ENCODE peak calls at places on chromosomes 5 and 9, in nine cellular contexts. One of them, this sample, is unnamed.
A peak's percentile ranks its signal among the peaks of the same experiment; 100 is the strongest.

GRCh38 chr9:100718717-100719116 is 140.8 kb downstream of the CAVIN4 start:
- DNase-seq in Panc1: no peak
- DNase-seq in HepG2: no peak
- DNase-seq in activated T-helper 2 cell treated with anti-CD3 and anti-CD28 coated beads, Interferon-gamma antibody, Interleukin-2, Interleukin-4, amounts not matched to agents 10 μg/mL and 5 μg/mL and 100 μg/mL, durations not matched to agents 14 hours and 24 hours and 36 hours: no peak
- DNase-seq in globus pallidus: no peak
- DNase-seq in stimulated activated effector memory CD8-positive, alpha-beta T cell treated with anti-CD3 and anti-CD28 coated beads, Interleukin-12 subunit alpha, Interleukin-12 subunit beta, amount 100 ng/mL, for 72 hours: no peak
- DNase-seq in HuH-7: no peak
- DNase-seq in activated naive CD8-positive, alpha-beta T cell treated with anti-CD3 and anti-CD28 coated beads for 36 hours: no peak
- DNase-seq in Right ventricle myocardium inferior: no peak
- DNase-seq in this sample: no peak

GRCh38 chr9:61674465-61674864 is 484.6 kb downstream of the SPATA31A7 start:
- DNase-seq in Right ventricle myocardium inferior: peak; percentile 31
- DNase-seq in HepG2: no peak
- DNase-seq in stimulated activated effector memory CD8-positive, alpha-beta T cell treated with anti-CD3 and anti-CD28 coated beads, Interleukin-12 subunit alpha, Interleukin-12 subunit beta, amount 100 ng/mL, for 72 hours: no peak
- DNase-seq in activated T-helper 2 cell treated with anti-CD3 and anti-CD28 coated beads, Interferon-gamma antibody, Interleukin-2, Interleukin-4, amounts not matched to agents 10 μg/mL and 5 μg/mL and 100 μg/mL, durations not matched to agents 14 hours and 24 hours and 36 hours: no peak
- DNase-seq in activated naive CD8-positive, alpha-beta T cell treated with anti-CD3 and anti-CD28 coated beads for 36 hours: no peak
- DNase-seq in globus pallidus: no peak
- DNase-seq in Panc1: no peak
- DNase-seq in HuH-7: no peak
- DNase-seq in this sample: no peak

GRCh38 chr5:3709724-3710348 is 114.2 kb downstream of the IRX1 start:
- DNase-seq in activated T-helper 2 cell treated with anti-CD3 and anti-CD28 coated beads, Interferon-gamma antibody, Interleukin-2, Interleukin-4, amounts not matched to agents 10 μg/mL and 5 μg/mL and 100 μg/mL, durations not matched to agents 14 hours and 24 hours and 36 hours: no peak
- DNase-seq in globus pallidus: no peak
- DNase-seq in HepG2: no peak
- DNase-seq in HuH-7: no peak
- DNase-seq in Panc1: no peak
- DNase-seq in activated naive CD8-positive, alpha-beta T cell treated with anti-CD3 and anti-CD28 coated beads for 36 hours: no peak
- DNase-seq in stimulated activated effector memory CD8-positive, alpha-beta T cell treated with anti-CD3 and anti-CD28 coated beads, Interleukin-12 subunit alpha, Interleukin-12 subunit beta, amount 100 ng/mL, for 72 hours: no peak
- DNase-seq in Right ventricle myocardium inferior: no peak
- DNase-seq in this sample: no peak

GRCh38 chr5:36602711-36603321 is 3.6 kb upstream of the SLC1A3 start:
- DNase-seq in HuH-7: peak; percentile 58
- DNase-seq in HepG2: no peak
- DNase-seq in activated naive CD8-positive, alpha-beta T cell treated with anti-CD3 and anti-CD28 coated beads for 36 hours: no peak
- DNase-seq in activated T-helper 2 cell treated with anti-CD3 and anti-CD28 coated beads, Interferon-gamma antibody, Interleukin-2, Interleukin-4, amounts not matched to agents 10 μg/mL and 5 μg/mL and 100 μg/mL, durations not matched to agents 14 hours and 24 hours and 36 hours: no peak
- DNase-seq in Panc1: no peak
- DNase-seq in Right ventricle myocardium inferior: no peak
- DNase-seq in stimulated activated effector memory CD8-positive, alpha-beta T cell treated with anti-CD3 and anti-CD28 coated beads, Interleukin-12 subunit alpha, Interleukin-12 subunit beta, amount 100 ng/mL, for 72 hours: no peak
- DNase-seq in globus pallidus: no peak
- DNase-seq in this sample: no peak

GRCh38 chr9:121350993-121351561 is 19.0 kb downstream of the STOM start:
- DNase-seq in activated T-helper 2 cell treated with anti-CD3 and anti-CD28 coated beads, Interferon-gamma antibody, Interleukin-2, Interleukin-4, amounts not matched to agents 10 μg/mL and 5 μg/mL and 100 μg/mL, durations not matched to agents 14 hours and 24 hours and 36 hours: no peak
- DNase-seq in HuH-7: no peak
- DNase-seq in stimulated activated effector memory CD8-positive, alpha-beta T cell treated with anti-CD3 and anti-CD28 coated beads, Interleukin-12 subunit alpha, Interleukin-12 subunit beta, amount 100 ng/mL, for 72 hours: no peak
- DNase-seq in Right ventricle myocardium inferior: no peak
- DNase-seq in globus pallidus: peak; percentile 64
- DNase-seq in HepG2: no peak
- DNase-seq in activated naive CD8-positive, alpha-beta T cell treated with anti-CD3 and anti-CD28 coated beads for 36 hours: no peak
- DNase-seq in Panc1: no peak
- DNase-seq in this sample: no peak

GRCh38 chr9:121483049-121483448 is 16.6 kb downstream of the GGTA1 start:
- DNase-seq in activated naive CD8-positive, alpha-beta T cell treated with anti-CD3 and anti-CD28 coated beads for 36 hours: no peak
- DNase-seq in activated T-helper 2 cell treated with anti-CD3 and anti-CD28 coated beads, Interferon-gamma antibody, Interleukin-2, Interleukin-4, amounts not matched to agents 10 μg/mL and 5 μg/mL and 100 μg/mL, durations not matched to agents 14 hours and 24 hours and 36 hours: no peak
- DNase-seq in HepG2: peak; percentile 67
- DNase-seq in Right ventricle myocardium inferior: no peak
- DNase-seq in globus pallidus: peak; percentile 24
- DNase-seq in stimulated activated effector memory CD8-positive, alpha-beta T cell treated with anti-CD3 and anti-CD28 coated beads, Interleukin-12 subunit alpha, Interleukin-12 subunit beta, amount 100 ng/mL, for 72 hours: no peak
- DNase-seq in Panc1: no peak
- DNase-seq in HuH-7: no peak
- DNase-seq in this sample: no peak

GRCh38 chr9:133188006-133188842 is 20.8 kb downstream of the OBP2B start:
- DNase-seq in activated naive CD8-positive, alpha-beta T cell treated with anti-CD3 and anti-CD28 coated beads for 36 hours: no peak
- DNase-seq in activated T-helper 2 cell treated with anti-CD3 and anti-CD28 coated beads, Interferon-gamma antibody, Interleukin-2, Interleukin-4, amounts not matched to agents 10 μg/mL and 5 μg/mL and 100 μg/mL, durations not matched to agents 14 hours and 24 hours and 36 hours: no peak
- DNase-seq in Right ventricle myocardium inferior: no peak
- DNase-seq in HepG2: peak; percentile 42
- DNase-seq in globus pallidus: no peak
- DNase-seq in HuH-7: peak; percentile 63
- DNase-seq in stimulated activated effector memory CD8-positive, alpha-beta T cell treated with anti-CD3 and anti-CD28 coated beads, Interleukin-12 subunit alpha, Interleukin-12 subunit beta, amount 100 ng/mL, for 72 hours: no peak
- DNase-seq in Panc1: no peak
- DNase-seq in this sample: no peak

GRCh38 chr5:123708074-123708806 is 196.3 kb downstream of the CSNK1G3 start:
- DNase-seq in Panc1: no peak
- DNase-seq in stimulated activated effector memory CD8-positive, alpha-beta T cell treated with anti-CD3 and anti-CD28 coated beads, Interleukin-12 subunit alpha, Interleukin-12 subunit beta, amount 100 ng/mL, for 72 hours: no peak
- DNase-seq in activated T-helper 2 cell treated with anti-CD3 and anti-CD28 coated beads, Interferon-gamma antibody, Interleukin-2, Interleukin-4, amounts not matched to agents 10 μg/mL and 5 μg/mL and 100 μg/mL, durations not matched to agents 14 hours and 24 hours and 36 hours: no peak
- DNase-seq in HuH-7: no peak
- DNase-seq in HepG2: no peak
- DNase-seq in Right ventricle myocardium inferior: no peak
- DNase-seq in globus pallidus: no peak
- DNase-seq in activated naive CD8-positive, alpha-beta T cell treated with anti-CD3 and anti-CD28 coated beads for 36 hours: no peak
- DNase-seq in this sample: no peak

GRCh38 chr9:92763721-92764380 is 782 bp downstream of the BICD2 start:
- DNase-seq in HuH-7: peak; percentile 33
- DNase-seq in globus pallidus: no peak
- DNase-seq in activated naive CD8-positive, alpha-beta T cell treated with anti-CD3 and anti-CD28 coated beads for 36 hours: peak; percentile 57
- DNase-seq in Panc1: no peak
- DNase-seq in Right ventricle myocardium inferior: peak; percentile 75
- DNase-seq in HepG2: no peak
- DNase-seq in stimulated activated effector memory CD8-positive, alpha-beta T cell treated with anti-CD3 and anti-CD28 coated beads, Interleukin-12 subunit alpha, Interleukin-12 subunit beta, amount 100 ng/mL, for 72 hours: no peak
- DNase-seq in activated T-helper 2 cell treated with anti-CD3 and anti-CD28 coated beads, Interferon-gamma antibody, Interleukin-2, Interleukin-4, amounts not matched to agents 10 μg/mL and 5 μg/mL and 100 μg/mL, durations not matched to agents 14 hours and 24 hours and 36 hours: peak; percentile 22
- DNase-seq in this sample: no peak

GRCh38 chr5:415928-416635 is 26.9 kb upstream of the EXOC3 start:
- DNase-seq in HuH-7: no peak
- DNase-seq in globus pallidus: no peak
- DNase-seq in activated T-helper 2 cell treated with anti-CD3 and anti-CD28 coated beads, Interferon-gamma antibody, Interleukin-2, Interleukin-4, amounts not matched to agents 10 μg/mL and 5 μg/mL and 100 μg/mL, durations not matched to agents 14 hours and 24 hours and 36 hours: no peak
- DNase-seq in Panc1: no peak
- DNase-seq in activated naive CD8-positive, alpha-beta T cell treated with anti-CD3 and anti-CD28 coated beads for 36 hours: no peak
- DNase-seq in stimulated activated effector memory CD8-positive, alpha-beta T cell treated with anti-CD3 and anti-CD28 coated beads, Interleukin-12 subunit alpha, Interleukin-12 subunit beta, amount 100 ng/mL, for 72 hours: no peak
- DNase-seq in Right ventricle myocardium inferior: peak; percentile 71
- DNase-seq in HepG2: peak; percentile 38
- DNase-seq in this sample: no peak

GRCh38 chr9:38360880-38361836 is 31.3 kb upstream of the ALDH1B1 start:
- DNase-seq in Right ventricle myocardium inferior: peak; percentile 22
- DNase-seq in HuH-7: no peak
- DNase-seq in activated T-helper 2 cell treated with anti-CD3 and anti-CD28 coated beads, Interferon-gamma antibody, Interleukin-2, Interleukin-4, amounts not matched to agents 10 μg/mL and 5 μg/mL and 100 μg/mL, durations not matched to agents 14 hours and 24 hours and 36 hours: no peak
- DNase-seq in stimulated activated effector memory CD8-positive, alpha-beta T cell treated with anti-CD3 and anti-CD28 coated beads, Interleukin-12 subunit alpha, Interleukin-12 subunit beta, amount 100 ng/mL, for 72 hours: no peak
- DNase-seq in globus pallidus: no peak
- DNase-seq in activated naive CD8-positive, alpha-beta T cell treated with anti-CD3 and anti-CD28 coated beads for 36 hours: no peak
- DNase-seq in HepG2: no peak
- DNase-seq in Panc1: no peak
- DNase-seq in this sample: no peak

GRCh38 chr5:146192571-146193043 is 10.2 kb upstream of the LARS1 start:
- DNase-seq in activated T-helper 2 cell treated with anti-CD3 and anti-CD28 coated beads, Interferon-gamma antibody, Interleukin-2, Interleukin-4, amounts not matched to agents 10 μg/mL and 5 μg/mL and 100 μg/mL, durations not matched to agents 14 hours and 24 hours and 36 hours: no peak
- DNase-seq in stimulated activated effector memory CD8-positive, alpha-beta T cell treated with anti-CD3 and anti-CD28 coated beads, Interleukin-12 subunit alpha, Interleukin-12 subunit beta, amount 100 ng/mL, for 72 hours: no peak
- DNase-seq in Panc1: no peak
- DNase-seq in HepG2: no peak
- DNase-seq in HuH-7: no peak
- DNase-seq in Right ventricle myocardium inferior: no peak
- DNase-seq in activated naive CD8-positive, alpha-beta T cell treated with anti-CD3 and anti-CD28 coated beads for 36 hours: no peak
- DNase-seq in globus pallidus: no peak
- DNase-seq in this sample: no peak

GRCh38 chr9:33415152-33416038 is 13.0 kb upstream of the AQP7 start:
- DNase-seq in Right ventricle myocardium inferior: peak; percentile 84
- DNase-seq in activated naive CD8-positive, alpha-beta T cell treated with anti-CD3 and anti-CD28 coated beads for 36 hours: peak; percentile 87
- DNase-seq in HepG2: peak; percentile 99
- DNase-seq in HuH-7: peak; percentile 81
- DNase-seq in activated T-helper 2 cell treated with anti-CD3 and anti-CD28 coated beads, Interferon-gamma antibody, Interleukin-2, Interleukin-4, amounts not matched to agents 10 μg/mL and 5 μg/mL and 100 μg/mL, durations not matched to agents 14 hours and 24 hours and 36 hours: peak; percentile 93
- DNase-seq in Panc1: peak; percentile 67
- DNase-seq in globus pallidus: peak; percentile 28
- DNase-seq in stimulated activated effector memory CD8-positive, alpha-beta T cell treated with anti-CD3 and anti-CD28 coated beads, Interleukin-12 subunit alpha, Interleukin-12 subunit beta, amount 100 ng/mL, for 72 hours: peak; percentile 75
- DNase-seq in this sample: peak; percentile 86

GRCh38 chr9:123684393-123685149 is 245.4 kb downstream of the DENND1A start:
- DNase-seq in HepG2: no peak
- DNase-seq in Panc1: no peak
- DNase-seq in activated naive CD8-positive, alpha-beta T cell treated with anti-CD3 and anti-CD28 coated beads for 36 hours: peak; percentile 6
- DNase-seq in Right ventricle myocardium inferior: no peak
- DNase-seq in activated T-helper 2 cell treated with anti-CD3 and anti-CD28 coated beads, Interferon-gamma antibody, Interleukin-2, Interleukin-4, amounts not matched to agents 10 μg/mL and 5 μg/mL and 100 μg/mL, durations not matched to agents 14 hours and 24 hours and 36 hours: no peak
- DNase-seq in globus pallidus: no peak
- DNase-seq in stimulated activated effector memory CD8-positive, alpha-beta T cell treated with anti-CD3 and anti-CD28 coated beads, Interleukin-12 subunit alpha, Interleukin-12 subunit beta, amount 100 ng/mL, for 72 hours: no peak
- DNase-seq in HuH-7: no peak
- DNase-seq in this sample: no peak

GRCh38 chr5:109718216-109718615 is 28.5 kb downstream of the MAN2A1 start:
- DNase-seq in Right ventricle myocardium inferior: no peak
- DNase-seq in HuH-7: no peak
- DNase-seq in globus pallidus: no peak
- DNase-seq in HepG2: no peak
- DNase-seq in activated T-helper 2 cell treated with anti-CD3 and anti-CD28 coated beads, Interferon-gamma antibody, Interleukin-2, Interleukin-4, amounts not matched to agents 10 μg/mL and 5 μg/mL and 100 μg/mL, durations not matched to agents 14 hours and 24 hours and 36 hours: no peak
- DNase-seq in Panc1: no peak
- DNase-seq in activated naive CD8-positive, alpha-beta T cell treated with anti-CD3 and anti-CD28 coated beads for 36 hours: no peak
- DNase-seq in stimulated activated effector memory CD8-positive, alpha-beta T cell treated with anti-CD3 and anti-CD28 coated beads, Interleukin-12 subunit alpha, Interleukin-12 subunit beta, amount 100 ng/mL, for 72 hours: no peak
- DNase-seq in this sample: no peak

GRCh38 chr5:139401546-139401945 is 2.3 kb downstream of the SPATA24 start:
- DNase-seq in activated naive CD8-positive, alpha-beta T cell treated with anti-CD3 and anti-CD28 coated beads for 36 hours: no peak
- DNase-seq in Right ventricle myocardium inferior: no peak
- DNase-seq in activated T-helper 2 cell treated with anti-CD3 and anti-CD28 coated beads, Interferon-gamma antibody, Interleukin-2, Interleukin-4, amounts not matched to agents 10 μg/mL and 5 μg/mL and 100 μg/mL, durations not matched to agents 14 hours and 24 hours and 36 hours: no peak
- DNase-seq in globus pallidus: no peak
- DNase-seq in stimulated activated effector memory CD8-positive, alpha-beta T cell treated with anti-CD3 and anti-CD28 coated beads, Interleukin-12 subunit alpha, Interleukin-12 subunit beta, amount 100 ng/mL, for 72 hours: no peak
- DNase-seq in Panc1: no peak
- DNase-seq in HuH-7: no peak
- DNase-seq in HepG2: no peak
- DNase-seq in this sample: no peak

GRCh38 chr5:54719384-54720306 is 202.1 kb downstream of the SNX18 start:
- DNase-seq in Right ventricle myocardium inferior: peak; percentile 74
- DNase-seq in globus pallidus: no peak
- DNase-seq in stimulated activated effector memory CD8-positive, alpha-beta T cell treated with anti-CD3 and anti-CD28 coated beads, Interleukin-12 subunit alpha, Interleukin-12 subunit beta, amount 100 ng/mL, for 72 hours: no peak
- DNase-seq in activated naive CD8-positive, alpha-beta T cell treated with anti-CD3 and anti-CD28 coated beads for 36 hours: no peak
- DNase-seq in Panc1: no peak
- DNase-seq in HepG2: no peak
- DNase-seq in activated T-helper 2 cell treated with anti-CD3 and anti-CD28 coated beads, Interferon-gamma antibody, Interleukin-2, Interleukin-4, amounts not matched to agents 10 μg/mL and 5 μg/mL and 100 μg/mL, durations not matched to agents 14 hours and 24 hours and 36 hours: no peak
- DNase-seq in HuH-7: no peak
- DNase-seq in this sample: peak; percentile 21

GRCh38 chr9:134631881-134632280 is 9.7 kb upstream of the COL5A1 start:
- DNase-seq in activated T-helper 2 cell treated with anti-CD3 and anti-CD28 coated beads, Interferon-gamma antibody, Interleukin-2, Interleukin-4, amounts not matched to agents 10 μg/mL and 5 μg/mL and 100 μg/mL, durations not matched to agents 14 hours and 24 hours and 36 hours: no peak
- DNase-seq in stimulated activated effector memory CD8-positive, alpha-beta T cell treated with anti-CD3 and anti-CD28 coated beads, Interleukin-12 subunit alpha, Interleukin-12 subunit beta, amount 100 ng/mL, for 72 hours: no peak
- DNase-seq in Panc1: no peak
- DNase-seq in activated naive CD8-positive, alpha-beta T cell treated with anti-CD3 and anti-CD28 coated beads for 36 hours: no peak
- DNase-seq in Right ventricle myocardium inferior: no peak
- DNase-seq in HepG2: no peak
- DNase-seq in globus pallidus: no peak
- DNase-seq in HuH-7: no peak
- DNase-seq in this sample: no peak

GRCh38 chr5:160152287-160152686 is 33.0 kb upstream of the PWWP2A start:
- DNase-seq in HuH-7: no peak
- DNase-seq in activated T-helper 2 cell treated with anti-CD3 and anti-CD28 coated beads, Interferon-gamma antibody, Interleukin-2, Interleukin-4, amounts not matched to agents 10 μg/mL and 5 μg/mL and 100 μg/mL, durations not matched to agents 14 hours and 24 hours and 36 hours: no peak
- DNase-seq in HepG2: no peak
- DNase-seq in globus pallidus: no peak
- DNase-seq in stimulated activated effector memory CD8-positive, alpha-beta T cell treated with anti-CD3 and anti-CD28 coated beads, Interleukin-12 subunit alpha, Interleukin-12 subunit beta, amount 100 ng/mL, for 72 hours: no peak
- DNase-seq in Right ventricle myocardium inferior: no peak
- DNase-seq in Panc1: no peak
- DNase-seq in activated naive CD8-positive, alpha-beta T cell treated with anti-CD3 and anti-CD28 coated beads for 36 hours: no peak
- DNase-seq in this sample: no peak

GRCh38 chr5:83724001-83724400 is 3.3 kb upstream of the HAPLN1 start:
- DNase-seq in HepG2: peak; percentile 51
- DNase-seq in Right ventricle myocardium inferior: no peak
- DNase-seq in activated naive CD8-positive, alpha-beta T cell treated with anti-CD3 and anti-CD28 coated beads for 36 hours: no peak
- DNase-seq in HuH-7: no peak
- DNase-seq in globus pallidus: no peak
- DNase-seq in stimulated activated effector memory CD8-positive, alpha-beta T cell treated with anti-CD3 and anti-CD28 coated beads, Interleukin-12 subunit alpha, Interleukin-12 subunit beta, amount 100 ng/mL, for 72 hours: no peak
- DNase-seq in Panc1: no peak
- DNase-seq in activated T-helper 2 cell treated with anti-CD3 and anti-CD28 coated beads, Interferon-gamma antibody, Interleukin-2, Interleukin-4, amounts not matched to agents 10 μg/mL and 5 μg/mL and 100 μg/mL, durations not matched to agents 14 hours and 24 hours and 36 hours: no peak
- DNase-seq in this sample: no peak

GRCh38 chr9:109411818-109412352 is 86.2 kb downstream of the PTPN3 start:
- DNase-seq in activated naive CD8-positive, alpha-beta T cell treated with anti-CD3 and anti-CD28 coated beads for 36 hours: peak; percentile 33
- DNase-seq in HepG2: no peak
- DNase-seq in stimulated activated effector memory CD8-positive, alpha-beta T cell treated with anti-CD3 and anti-CD28 coated beads, Interleukin-12 subunit alpha, Interleukin-12 subunit beta, amount 100 ng/mL, for 72 hours: no peak
- DNase-seq in globus pallidus: peak; percentile 35
- DNase-seq in Right ventricle myocardium inferior: no peak
- DNase-seq in activated T-helper 2 cell treated with anti-CD3 and anti-CD28 coated beads, Interferon-gamma antibody, Interleukin-2, Interleukin-4, amounts not matched to agents 10 μg/mL and 5 μg/mL and 100 μg/mL, durations not matched to agents 14 hours and 24 hours and 36 hours: no peak
- DNase-seq in Panc1: peak; percentile 47
- DNase-seq in HuH-7: no peak
- DNase-seq in this sample: peak; percentile 39

GRCh38 chr5:152106571-152106970 is 181.9 kb upstream of the GLRA1 start:
- DNase-seq in globus pallidus: no peak
- DNase-seq in HepG2: no peak
- DNase-seq in activated naive CD8-positive, alpha-beta T cell treated with anti-CD3 and anti-CD28 coated beads for 36 hours: no peak
- DNase-seq in stimulated activated effector memory CD8-positive, alpha-beta T cell treated with anti-CD3 and anti-CD28 coated beads, Interleukin-12 subunit alpha, Interleukin-12 subunit beta, amount 100 ng/mL, for 72 hours: no peak
- DNase-seq in Right ventricle myocardium inferior: no peak
- DNase-seq in Panc1: no peak
- DNase-seq in activated T-helper 2 cell treated with anti-CD3 and anti-CD28 coated beads, Interferon-gamma antibody, Interleukin-2, Interleukin-4, amounts not matched to agents 10 μg/mL and 5 μg/mL and 100 μg/mL, durations not matched to agents 14 hours and 24 hours and 36 hours: no peak
- DNase-seq in HuH-7: no peak
- DNase-seq in this sample: no peak

This sample was measured in T-helper 2 cell treated with Interferon-gamma antibody and Interleukin-4, amounts not matched to agents 5 μg/mL and 100 μg/mL, for 36 hours.